ENCODE peak calls at places on chromosomes 4 and X, in seven cellular contexts. O, S, V, M, Q, E and K are unnamed samples.
A peak's percentile ranks its signal among the peaks of the same experiment; 100 is the strongest.

GRCh38 chr4:77931452-77932135 is 69.0 kb downstream of the MRPL1 start:
- DNase-seq in M (no peak), E (no peak), Q (peak; percentile 88), S (peak; percentile 65), O (no peak), V (no peak), K (no peak)

GRCh38 chr4:73222466-73223257 is 35.9 kb downstream of the ANKRD17 start:
- DNase-seq in M (no peak), Q (peak; percentile 96), O (peak; percentile 21), V (peak; percentile 35), S (peak; percentile 93), E (no peak), K (peak; percentile 73)

GRCh38 chr4:142088906-142089305 is 452.5 kb downstream of the IL15 start:
- DNase-seq in M (no peak), E (no peak), O (no peak), V (no peak), S (peak; percentile 42), Q (peak; percentile 64), K (no peak)

GRCh38 chrX:150060406-150060805 is 122.1 kb upstream of the EOLA2 start:
- DNase-seq in S (peak; percentile 50), V (no peak), M (no peak), Q (peak; percentile 54), O (no peak), E (no peak), K (no peak)

GRCh38 chr4:165723051-165723805 is 149.8 kb upstream of the TLL1 start:
- DNase-seq in O (no peak), S (no peak), E (no peak), V (no peak), M (no peak), Q (no peak), K (no peak)

GRCh38 chr4:134762053-134762452 is 560.5 kb upstream of the PABPC4L start:
- DNase-seq in O (no peak), M (no peak), V (no peak), Q (no peak), E (no peak), S (no peak), K (no peak)

GRCh38 chr4:74012130-74012529 is 13.7 kb upstream of the CXCL5 start:
- DNase-seq in V (no peak), S (no peak), M (no peak), Q (no peak), O (no peak), E (no peak), K (no peak)

GRCh38 chr4:174156239-174156826 is 127.1 kb downstream of the FBXO8 start:
- DNase-seq in O (no peak), V (peak; percentile 39), S (peak; percentile 29), E (no peak), M (no peak), Q (peak; percentile 63), K (no peak)

GRCh38 chr4:159864337-159864736 is 761.5 kb downstream of the RAPGEF2 start:
- DNase-seq in Q (no peak), E (no peak), V (no peak), S (no peak), O (no peak), M (no peak), K (no peak)

GRCh38 chr4:83356899-83357661 is 22.4 kb upstream of the HPSE start:
- DNase-seq in S (peak; percentile 79), M (no peak), Q (peak; percentile 91), V (no peak), O (no peak), E (no peak), K (no peak)

GRCh38 chrX:45952030-45952429 is 593.2 kb downstream of the ZNF674 start:
- DNase-seq in V (no peak), S (no peak), O (no peak), E (no peak), Q (no peak), M (peak; percentile 38), K (no peak)

GRCh38 chrX:39903937-39904336 is 193.8 kb downstream of the BCOR start:
- DNase-seq in S (no peak), E (no peak), O (no peak), M (no peak), V (no peak), Q (peak; percentile 73), K (no peak)

GRCh38 chr4:78058591-78059523 is 1.7 kb downstream of the FRAS1 start:
- DNase-seq in Q (peak; percentile 68), S (peak; percentile 9), E (peak; percentile 31), O (no peak), V (no peak), M (peak; percentile 72), K (no peak)

GRCh38 chr4:7970031-7970946 is 30.6 kb upstream of the AFAP1 start:
- DNase-seq in S (peak; percentile 65), Q (peak; percentile 43), E (no peak), O (peak; percentile 39), M (no peak), V (no peak), K (no peak)

GRCh38 chr4:21476753-21477152 is 471.8 kb downstream of the KCNIP4 start:
- DNase-seq in E (no peak), S (peak; percentile 4), O (no peak), Q (peak; percentile 19), V (no peak), M (peak; percentile 71), K (no peak)

GRCh38 chrX:110201799-110202198 is 116.1 kb downstream of the AMMECR1 start:
- DNase-seq in E (no peak), M (no peak), S (no peak), V (no peak), O (no peak), Q (peak; percentile 37), K (no peak)

GRCh38 chrX:74535633-74536141 is 78.7 kb downstream of the RLIM start:
- DNase-seq in Q (peak; percentile 87), V (peak; percentile 10), S (peak; percentile 27), M (peak; percentile 44), E (peak; percentile 77), O (peak; percentile 22), K (peak; percentile 17)

GRCh38 chr4:145480257-145480656 is 1.4 kb upstream of the SMAD1 start:
- DNase-seq in E (no peak), Q (peak; percentile 3), V (no peak), S (no peak), O (no peak), M (no peak), K (no peak)

GRCh38 chrX:13293700-13294099 is 26.2 kb downstream of the ATXN3L start:
- DNase-seq in E (no peak), V (no peak), Q (no peak), S (no peak), M (no peak), O (no peak), K (no peak)

GRCh38 chr4:113435893-113436292 is 325.6 kb downstream of the CAMK2D start:
- DNase-seq in S (peak; percentile 72), E (no peak), O (no peak), V (no peak), M (peak; percentile 33), Q (peak; percentile 92), K (peak; percentile 24)

GRCh38 chr4:20589436-20589835 is 110.8 kb upstream of the PACRGL start:
- DNase-seq in Q (no peak), E (no peak), V (no peak), S (no peak), M (peak; percentile 28), O (no peak), K (no peak)

GRCh38 chr4:55635760-55636621 is at the start of gene NMU:
- DNase-seq in O (peak; percentile 1), V (peak; percentile 63), Q (peak; percentile 45), S (no peak), M (peak; percentile 65), E (peak; percentile 19), K (no peak)

GRCh38 chr4:55634417-55635128 is 1.5 kb downstream of the NMU start:
- DNase-seq in V (no peak), O (no peak), M (no peak), Q (no peak), E (no peak), S (no peak), K (no peak)

GRCh38 chr4:55637272-55637820 is 1.2 kb upstream of the NMU start:
- DNase-seq in M (peak; percentile 51), Q (no peak), O (no peak), S (no peak), E (no peak), V (peak; percentile 46), K (no peak)

GRCh38 chr4:55635282-55635681 is 816 bp downstream of the NMU start:
- DNase-seq in V (peak; percentile 15), O (no peak), Q (no peak), M (peak; percentile 32), E (no peak), S (no peak), K (no peak)

DNA sequence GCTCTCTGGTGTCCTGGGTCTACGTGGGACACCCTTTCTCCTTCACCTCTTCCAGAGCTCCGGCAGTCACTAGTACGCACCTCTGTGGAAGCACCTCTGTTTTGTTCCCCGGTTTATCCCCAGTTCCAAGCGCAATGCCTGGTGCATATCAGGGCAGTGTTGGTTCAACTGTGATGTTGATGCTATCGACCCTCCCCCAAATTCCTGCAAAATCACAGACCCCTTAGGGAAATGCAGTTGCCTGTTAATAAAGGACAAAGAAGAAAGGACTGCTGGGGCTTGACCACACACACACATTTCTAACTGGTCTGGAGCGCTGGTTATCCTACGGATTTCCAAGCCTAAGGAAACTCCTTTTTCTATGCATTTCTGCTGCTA is 513 bp upstream of the NMU start:
- DNase-seq in V (no peak), S (no peak), Q (no peak), O (no peak), E (no peak), M (peak; percentile 35), K (no peak)
- H3K27ac ChIP-seq in V (peak overlapping the region; percentile 96), S (no peak overlapping the region), Q (no peak overlapping the region), O (no peak overlapping the region), E (no peak overlapping the region), M (no peak overlapping the region), K (no peak overlapping the region)

GRCh38 chr4:170674176-170674575 is 584.4 kb upstream of the AADAT start:
- DNase-seq in S (no peak), Q (peak; percentile 4), M (no peak), O (no peak), E (no peak), V (no peak), K (no peak)
- H3K27ac ChIP-seq in S (no peak overlapping the region), Q (no peak overlapping the region), M (no peak overlapping the region), O (no peak overlapping the region), E (no peak overlapping the region), V (no peak overlapping the region), K (no peak overlapping the region)

GRCh38 chr4:151167561-151167960 is 68.1 kb downstream of the RPS3A start:
- DNase-seq in S (no peak), Q (no peak), E (no peak), M (peak; percentile 43), V (no peak), O (no peak), K (no peak)

GRCh38 chr4:151158979-151159378 is 59.6 kb downstream of the RPS3A start:
- DNase-seq in Q (no peak), M (no peak), V (no peak), S (no peak), O (no peak), E (no peak), K (no peak)

GRCh38 chr4:151165205-151166000 is 66.0 kb downstream of the RPS3A start:
- DNase-seq in Q (no peak), V (no peak), E (no peak), M (no peak), S (no peak), O (no peak), K (no peak)

GRCh38 chr4:151166662-151167061 is 67.2 kb downstream of the RPS3A start:
- DNase-seq in O (no peak), V (no peak), S (no peak), Q (no peak), M (no peak), E (no peak), K (no peak)

GRCh38 chr4:151163855-151164254 is 64.4 kb downstream of the RPS3A start:
- DNase-seq in O (no peak), Q (no peak), V (no peak), M (no peak), S (no peak), E (no peak), K (no peak)
- H3K27ac ChIP-seq in O (no peak overlapping the region), Q (no peak overlapping the region), V (no peak overlapping the region), M (no peak overlapping the region), S (no peak overlapping the region), E (no peak overlapping the region), K (no peak overlapping the region)

GRCh38 chr4:40480291-40480690 is 145.2 kb downstream of the CHRNA9 start:
- DNase-seq in E (no peak), Q (no peak), V (no peak), S (no peak), M (no peak), O (no peak), K (no peak)
- H3K27ac ChIP-seq in E (no peak overlapping the region), Q (no peak overlapping the region), V (no peak overlapping the region), S (no peak overlapping the region), M (no peak overlapping the region), O (no peak overlapping the region), K (no peak overlapping the region)